ENCODE peak calls at places on chromosomes 12 and 14, in six cellular contexts. One of them, this sample, is unnamed.

GRCh38 chr14:104004849-104005248 is 62.5 kb upstream of the RD3L start:
- DNase-seq in HCT116: no peak
- DNase-seq in MM.1S: no peak
- DNase-seq in neural progenitor cell: no peak
- DNase-seq in OCI-LY7: no peak
- DNase-seq in hepatocyte: no peak
- DNase-seq in this sample: no peak

GRCh38 chr12:91276529-91276928 is 93.9 kb upstream of the DCN start:
- DNase-seq in OCI-LY7: no peak
- DNase-seq in hepatocyte: no peak
- DNase-seq in MM.1S: no peak
- DNase-seq in HCT116: no peak
- DNase-seq in neural progenitor cell: no peak
- DNase-seq in this sample: no peak

GRCh38 chr14:102928412-102929348 is 6.2 kb downstream of the AMN start:
- DNase-seq in MM.1S: no peak
- DNase-seq in OCI-LY7: peak
- DNase-seq in neural progenitor cell: peak
- DNase-seq in HCT116: peak
- DNase-seq in hepatocyte: peak
- DNase-seq in this sample: peak

GRCh38 chr12:131135786-131136538 is 182.3 kb downstream of the ADGRD1 start:
- DNase-seq in neural progenitor cell: no peak
- DNase-seq in hepatocyte: no peak
- DNase-seq in OCI-LY7: no peak
- DNase-seq in HCT116: no peak
- DNase-seq in MM.1S: no peak
- DNase-seq in this sample: no peak

GRCh38 chr12:65696227-65696626 is 128.1 kb upstream of the HMGA2 start:
- DNase-seq in HCT116: no peak
- DNase-seq in hepatocyte: no peak
- DNase-seq in neural progenitor cell: no peak
- DNase-seq in OCI-LY7: no peak
- DNase-seq in MM.1S: no peak
- DNase-seq in this sample: no peak

GRCh38 chr14:58305730-58306129 is 7.4 kb downstream of the ARID4A start:
- DNase-seq in hepatocyte: no peak
- DNase-seq in HCT116: no peak
- DNase-seq in neural progenitor cell: no peak
- DNase-seq in OCI-LY7: no peak
- DNase-seq in MM.1S: no peak
- DNase-seq in this sample: no peak

GRCh38 chr12:131915774-131916173 is 13.3 kb upstream of the PUS1 start:
- DNase-seq in HCT116: no peak
- DNase-seq in MM.1S: no peak
- DNase-seq in hepatocyte: no peak
- DNase-seq in neural progenitor cell: no peak
- DNase-seq in OCI-LY7: no peak
- DNase-seq in this sample: no peak

GRCh38 chr12:131209082-131210070 is 255.7 kb downstream of the ADGRD1 start:
- DNase-seq in neural progenitor cell: no peak
- DNase-seq in MM.1S: no peak
- DNase-seq in hepatocyte: no peak
- DNase-seq in HCT116: no peak
- DNase-seq in OCI-LY7: no peak
- DNase-seq in this sample: no peak

GRCh38 chr12:93378373-93379310 is 917 bp downstream of the NUDT4 start:
- DNase-seq in OCI-LY7: peak
- DNase-seq in MM.1S: peak
- DNase-seq in neural progenitor cell: peak
- DNase-seq in hepatocyte: peak
- DNase-seq in HCT116: no peak
- DNase-seq in this sample: peak

GRCh38 chr14:103141117-103141796 is 18.0 kb downstream of the TNFAIP2 start:
- DNase-seq in MM.1S: peak
- DNase-seq in HCT116: peak
- DNase-seq in hepatocyte: peak
- DNase-seq in neural progenitor cell: peak
- DNase-seq in OCI-LY7: peak
- DNase-seq in this sample: peak

GRCh38 chr12:113186033-113186365 is 478 bp downstream of the RITA1 start:
- DNase-seq in neural progenitor cell: peak
- DNase-seq in HCT116: no peak
- DNase-seq in OCI-LY7: peak
- DNase-seq in MM.1S: no peak
- DNase-seq in hepatocyte: peak
- DNase-seq in this sample: no peak
- H3K27ac ChIP-seq in neural progenitor cell: no peak
- H3K27ac ChIP-seq in HCT116: peak
- H3K27ac ChIP-seq in OCI-LY7: peak
- H3K27ac ChIP-seq in MM.1S: peak
- H3K27ac ChIP-seq in hepatocyte: peak
- H3K27ac ChIP-seq in this sample: peak

GRCh38 chr12:123671876-123672275 is 963 bp downstream of the TCTN2 start:
- DNase-seq in MM.1S: no peak
- DNase-seq in OCI-LY7: no peak
- DNase-seq in neural progenitor cell: peak
- DNase-seq in hepatocyte: no peak
- DNase-seq in HCT116: no peak
- DNase-seq in this sample: no peak

GRCh38 chr12:123670882-123671728 is at the start of gene TCTN2:
- DNase-seq in OCI-LY7: peak
- DNase-seq in neural progenitor cell: peak
- DNase-seq in MM.1S: peak
- DNase-seq in HCT116: peak
- DNase-seq in hepatocyte: peak
- DNase-seq in this sample: peak

DNA sequence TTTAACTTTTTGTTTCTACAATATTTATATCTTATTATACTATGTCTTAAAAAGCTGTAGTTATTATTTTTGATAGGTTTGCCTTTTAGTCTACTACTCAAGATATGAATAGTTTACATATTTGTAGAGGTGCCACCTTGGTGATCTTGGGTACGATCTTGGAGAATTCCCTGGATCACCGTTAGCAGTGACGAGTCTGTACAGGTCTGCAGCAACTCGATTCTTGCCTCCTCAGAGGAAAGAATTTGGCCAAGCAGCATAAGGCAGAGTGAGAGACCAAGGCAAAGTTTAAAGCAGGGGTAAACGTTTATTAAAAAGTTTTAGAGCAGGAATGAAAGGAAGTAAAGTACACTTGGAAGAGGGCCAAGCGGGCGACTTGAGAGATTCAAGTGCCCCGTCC is 3.1 kb upstream of the TCTN2 start:
- DNase-seq in hepatocyte: no peak
- DNase-seq in neural progenitor cell: no peak
- DNase-seq in OCI-LY7: no peak
- DNase-seq in HCT116: no peak
- DNase-seq in MM.1S: no peak
- DNase-seq in this sample: no peak
- TF ChIP-seq EZH2phosphoT487 in hepatocyte: no peak
- TF ChIP-seq EZH2phosphoT487 in neural progenitor cell: no peak
- TF ChIP-seq EZH2phosphoT487 in OCI-LY7: no peak
- TF ChIP-seq EZH2phosphoT487 in HCT116: no peak
- TF ChIP-seq EZH2phosphoT487 in MM.1S: no peak
- TF ChIP-seq EZH2phosphoT487 in this sample: no peak

GRCh38 chr12:53496752-53497032 is 2.6 kb downstream of the MAP3K12 start:
- DNase-seq in neural progenitor cell: no peak
- DNase-seq in MM.1S: no peak
- DNase-seq in HCT116: no peak
- DNase-seq in OCI-LY7: no peak
- DNase-seq in hepatocyte: no peak
- DNase-seq in this sample: no peak

GRCh38 chr12:53492188-53492587 is 7.1 kb downstream of the MAP3K12 start:
- DNase-seq in hepatocyte: no peak
- DNase-seq in OCI-LY7: no peak
- DNase-seq in HCT116: no peak
- DNase-seq in MM.1S: no peak
- DNase-seq in neural progenitor cell: peak
- DNase-seq in this sample: peak

GRCh38 chr12:53492830-53493609 is 6.2 kb downstream of the MAP3K12 start:
- DNase-seq in neural progenitor cell: peak
- DNase-seq in MM.1S: peak
- DNase-seq in hepatocyte: peak
- DNase-seq in HCT116: peak
- DNase-seq in OCI-LY7: peak
- DNase-seq in this sample: peak

GRCh38 chr12:53495903-53496751 is 3.1 kb downstream of the MAP3K12 start:
- DNase-seq in MM.1S: no peak
- DNase-seq in OCI-LY7: no peak
- DNase-seq in neural progenitor cell: peak
- DNase-seq in HCT116: no peak
- DNase-seq in hepatocyte: peak
- DNase-seq in this sample: peak

GRCh38 chr12:53493610-53494391 is 5.5 kb downstream of the MAP3K12 start:
- DNase-seq in OCI-LY7: peak
- DNase-seq in HCT116: no peak
- DNase-seq in neural progenitor cell: peak
- DNase-seq in hepatocyte: no peak
- DNase-seq in MM.1S: no peak
- DNase-seq in this sample: peak
- H3K27ac ChIP-seq in OCI-LY7: peak
- H3K27ac ChIP-seq in HCT116: peak
- H3K27ac ChIP-seq in neural progenitor cell: peak
- H3K27ac ChIP-seq in hepatocyte: peak
- H3K27ac ChIP-seq in MM.1S: peak
- H3K27ac ChIP-seq in this sample: peak

DNA sequence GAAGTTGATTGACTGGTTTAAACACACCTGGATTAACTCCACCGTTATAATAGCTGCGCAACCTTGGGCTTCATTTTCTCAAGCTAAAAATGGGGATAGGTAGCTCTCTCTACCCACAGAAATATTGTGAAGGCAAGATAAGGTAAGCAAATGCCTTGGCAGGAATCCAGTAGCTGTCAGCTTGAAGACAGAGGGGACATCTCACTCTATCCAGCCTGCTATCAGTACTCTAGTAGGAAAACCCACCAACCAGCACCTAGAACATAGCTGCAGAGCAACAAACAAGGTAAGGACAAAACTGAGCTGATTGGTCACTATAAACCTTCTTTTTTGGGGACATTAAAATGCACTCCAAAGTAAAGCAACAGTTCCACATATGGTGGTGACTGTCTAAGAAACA is 7.7 kb downstream of the CSRP2 start:
- DNase-seq in neural progenitor cell: no peak
- DNase-seq in MM.1S: no peak
- DNase-seq in hepatocyte: no peak
- DNase-seq in HCT116: no peak
- DNase-seq in OCI-LY7: no peak
- DNase-seq in this sample: no peak
- TF ChIP-seq EZH2phosphoT487 in neural progenitor cell: no peak
- TF ChIP-seq EZH2phosphoT487 in MM.1S: no peak
- TF ChIP-seq EZH2phosphoT487 in hepatocyte: no peak
- TF ChIP-seq EZH2phosphoT487 in HCT116: no peak
- TF ChIP-seq EZH2phosphoT487 in OCI-LY7: no peak
- TF ChIP-seq EZH2phosphoT487 in this sample: no peak

DNA sequence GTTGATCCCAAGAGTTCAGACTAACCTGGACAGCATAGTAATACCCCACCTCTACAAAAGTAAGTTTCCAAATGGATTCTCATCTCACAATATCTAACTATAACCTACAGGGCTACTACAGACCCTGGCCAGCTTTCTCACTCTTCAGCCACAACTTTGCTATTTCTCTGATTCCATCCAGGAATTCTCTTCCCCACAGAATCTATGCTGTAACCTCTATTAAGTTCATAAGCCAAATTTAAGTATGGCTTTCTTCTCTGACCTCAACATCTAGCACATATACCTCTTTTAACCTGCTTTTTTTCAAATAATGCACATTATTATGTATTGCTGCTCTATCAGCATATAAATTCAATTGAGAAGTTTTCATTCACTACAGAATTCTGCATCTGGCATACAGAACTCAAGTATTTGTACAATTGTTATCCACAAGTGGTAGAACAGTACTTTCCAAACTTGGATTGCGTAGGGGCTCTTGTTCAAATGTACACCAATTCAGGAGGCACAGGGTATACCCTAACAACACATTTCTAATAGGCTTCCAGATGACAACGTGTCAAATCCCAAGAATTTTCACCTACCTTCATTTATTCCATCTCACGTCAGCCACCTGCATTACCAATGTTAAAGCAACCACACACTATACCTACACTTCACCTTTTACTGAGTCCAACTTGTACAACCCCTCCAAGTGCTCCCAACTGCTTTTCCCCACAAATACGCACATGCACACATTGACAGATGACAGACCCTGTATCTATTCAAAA is 3.8 kb downstream of the RPS29 start:
- DNase-seq in MM.1S: no peak
- DNase-seq in HCT116: no peak
- DNase-seq in hepatocyte: no peak
- DNase-seq in OCI-LY7: no peak
- DNase-seq in neural progenitor cell: no peak
- DNase-seq in this sample: no peak
- H3K27ac ChIP-seq in MM.1S: no peak
- H3K27ac ChIP-seq in HCT116: peak
- H3K27ac ChIP-seq in hepatocyte: no peak
- H3K27ac ChIP-seq in OCI-LY7: peak
- H3K27ac ChIP-seq in neural progenitor cell: no peak
- H3K27ac ChIP-seq in this sample: peak

DNA sequence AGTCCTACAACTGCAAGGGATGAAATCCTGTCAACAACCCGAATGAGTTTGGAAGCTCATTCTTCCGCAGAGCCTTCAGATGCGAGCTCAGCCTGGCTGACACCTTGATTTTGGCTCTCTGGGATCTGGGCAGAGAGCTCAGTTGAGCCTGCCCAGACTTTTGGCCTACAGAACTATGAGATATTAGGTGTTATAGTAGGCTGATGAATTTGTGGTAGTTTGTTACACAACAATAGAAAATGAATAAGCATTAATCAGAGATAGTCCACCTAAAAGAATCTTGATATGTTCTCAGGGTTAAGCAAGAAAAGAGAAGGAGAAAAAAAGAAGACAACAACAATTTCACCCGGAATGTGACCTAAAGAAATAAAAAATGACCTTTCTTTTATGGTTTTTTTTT is 30.4 kb upstream of the GZMB start:
- DNase-seq in neural progenitor cell: no peak
- DNase-seq in hepatocyte: no peak
- DNase-seq in OCI-LY7: no peak
- DNase-seq in MM.1S: no peak
- DNase-seq in HCT116: no peak
- DNase-seq in this sample: no peak
- TF ChIP-seq EZH2phosphoT487 in neural progenitor cell: no peak
- TF ChIP-seq EZH2phosphoT487 in hepatocyte: no peak
- TF ChIP-seq EZH2phosphoT487 in OCI-LY7: no peak
- TF ChIP-seq EZH2phosphoT487 in MM.1S: no peak
- TF ChIP-seq EZH2phosphoT487 in HCT116: no peak
- TF ChIP-seq EZH2phosphoT487 in this sample: no peak

GRCh38 chr14:71410578-71411279 is 503.5 kb downstream of the PCNX1 start:
- DNase-seq in HCT116: no peak
- DNase-seq in MM.1S: no peak
- DNase-seq in neural progenitor cell: no peak
- DNase-seq in hepatocyte: no peak
- DNase-seq in OCI-LY7: no peak
- DNase-seq in this sample: peak
- H3K27ac ChIP-seq in HCT116: no peak
- H3K27ac ChIP-seq in MM.1S: no peak
- H3K27ac ChIP-seq in neural progenitor cell: no peak
- H3K27ac ChIP-seq in hepatocyte: no peak
- H3K27ac ChIP-seq in OCI-LY7: no peak
- H3K27ac ChIP-seq in this sample: no peak

DNA sequence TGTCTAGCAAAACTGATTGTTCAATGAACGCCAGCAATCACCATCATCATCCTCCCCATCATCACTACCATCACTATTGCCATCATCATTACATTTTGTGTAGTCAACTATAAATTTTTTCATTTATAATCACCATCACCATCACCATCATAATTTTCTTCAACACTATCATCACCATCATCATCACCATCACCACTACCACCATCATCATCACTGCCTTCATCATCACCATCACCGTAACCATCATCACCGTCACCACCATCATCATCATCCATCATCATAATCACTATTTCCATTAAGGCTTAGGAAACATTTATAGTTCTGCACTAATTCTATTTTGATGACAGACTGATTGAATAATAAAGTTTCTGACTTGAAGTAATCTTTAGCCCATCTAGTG is 434.8 kb upstream of the TMEM132C start:
- DNase-seq in OCI-LY7: no peak
- DNase-seq in hepatocyte: no peak
- DNase-seq in HCT116: no peak
- DNase-seq in neural progenitor cell: no peak
- DNase-seq in MM.1S: no peak
- DNase-seq in this sample: no peak
- TF ChIP-seq EZH2phosphoT487 in OCI-LY7: no peak
- TF ChIP-seq EZH2phosphoT487 in hepatocyte: no peak
- TF ChIP-seq EZH2phosphoT487 in HCT116: no peak
- TF ChIP-seq EZH2phosphoT487 in neural progenitor cell: no peak
- TF ChIP-seq EZH2phosphoT487 in MM.1S: no peak
- TF ChIP-seq EZH2phosphoT487 in this sample: no peak